ENCODE peak calls at places on chromosome 16, in five cellular contexts. W is NCI-H1105 treated with DMSO at 0.1 percent for 48 hours; B is left colon; Y is KG1; T is activated CD4-positive, alpha-beta T cell treated with anti-CD3 and anti-CD28 coated beads for 4 hours. F is an unnamed sample.

GRCh38 chr16:30472328-30472942 is at the start of gene ITGAL:
- DNase-seq in Y (peak; percentile 70), B (peak; percentile 65), W (no peak), T (peak; percentile 80), F (no peak)

GRCh38 chr16:38941-39892 is 14.2 kb downstream of the POLR3K start:
- DNase-seq in Y (no peak), B (peak; percentile 89), W (no peak), T (peak; percentile 18), F (no peak)

GRCh38 chr16:67645397-67646121 is 615 bp downstream of the CARMIL2 start:
- DNase-seq in T (no peak), W (no peak), Y (no peak), B (no peak), F (no peak)

GRCh38 chr16:87380875-87381274 is 2.7 kb downstream of the FBXO31 start:
- DNase-seq in W (no peak), Y (no peak), T (no peak), B (no peak), F (no peak)

GRCh38 chr16:74691093-74691855 is 9.4 kb downstream of the MLKL start:
- DNase-seq in B (no peak), W (no peak), T (no peak), Y (no peak), F (no peak)

GRCh38 chr16:2895813-2896212 is 12.8 kb downstream of the FLYWCH2 start:
- DNase-seq in W (no peak), T (no peak), B (no peak), Y (no peak), F (no peak)

GRCh38 chr16:5071681-5072333 is at the start of gene ALG1:
- DNase-seq in Y (peak; percentile 58), B (peak; percentile 84), T (peak; percentile 88), W (peak; percentile 71), F (peak; percentile 89)

GRCh38 chr16:3193221-3194212 is 5.5 kb downstream of the OR1F1 start:
- DNase-seq in W (no peak), B (no peak), Y (no peak), T (no peak), F (no peak)

GRCh38 chr16:16045311-16045710 is 95.9 kb downstream of the ABCC1 start:
- DNase-seq in W (no peak), Y (no peak), T (no peak), B (no peak), F (no peak)

GRCh38 chr16:75559564-75560372 is 3.7 kb upstream of the TMEM231 start:
- DNase-seq in T (no peak), W (no peak), B (no peak), Y (no peak), F (peak; percentile 63)

GRCh38 chr16:87707097-87707496 is 58.7 kb downstream of the KLHDC4 start:
- DNase-seq in T (no peak), W (no peak), Y (no peak), B (no peak), F (no peak)

GRCh38 chr16:8087597-8088279 is 502.6 kb downstream of the TMEM114 start:
- DNase-seq in T (no peak), W (no peak), B (no peak), Y (no peak), F (no peak)

GRCh38 chr16:75236232-75236631 is 15.2 kb downstream of the BCAR1 start:
- DNase-seq in B (no peak), Y (no peak), T (no peak), W (no peak), F (no peak)

GRCh38 chr16:58843675-58844074 is 109.6 kb upstream of the GOT2 start:
- DNase-seq in T (no peak), Y (no peak), W (no peak), B (no peak), F (peak; percentile 13)

GRCh38 chr16:73483934-73484712 is 436.2 kb upstream of the ZFHX3 start:
- DNase-seq in T (no peak), Y (no peak), W (no peak), B (no peak), F (no peak)

GRCh38 chr16:66918803-66919568 is at the start of gene CDH16:
- DNase-seq in B (no peak), T (no peak), W (no peak), Y (no peak), F (no peak)

GRCh38 chr16:57279780-57280638 is 4.5 kb downstream of the PLLP start:
- DNase-seq in W (no peak), Y (no peak), B (peak; percentile 24), T (no peak), F (no peak)

GRCh38 chr16:825298-826061 is 24.9 kb upstream of the GNG13 start:
- DNase-seq in B (no peak), Y (no peak), T (no peak), W (peak; percentile 21), F (no peak)

GRCh38 chr16:61596648-61597047 is 439.6 kb downstream of the CDH8 start:
- DNase-seq in B (no peak), Y (no peak), T (no peak), W (no peak), F (no peak)

GRCh38 chr16:29663829-29664132 is 734 bp downstream of the SPN start:
- DNase-seq in T (no peak), W (no peak), B (no peak), Y (no peak), F (no peak)

GRCh38 chr16:51374346-51374745 is 223.3 kb upstream of the SALL1 start:
- DNase-seq in W (no peak), Y (no peak), T (no peak), B (no peak), F (peak; percentile 18)

GRCh38 chr16:57091990-57092785 is at the start of gene CPNE2:
- DNase-seq in B (peak; percentile 71), W (peak; percentile 12), Y (no peak), T (no peak), F (no peak)

GRCh38 chr16:48235556-48236136 is 8.5 kb upstream of the LONP2 start:
- DNase-seq in T (no peak), Y (no peak), B (peak; percentile 41), W (no peak), F (no peak)

GRCh38 chr16:66266436-66267286 is 99.8 kb upstream of the CDH5 start:
- DNase-seq in Y (no peak), B (no peak), T (no peak), W (no peak), F (no peak)

GRCh38 chr16:83706394-83706793 is 101.4 kb upstream of the HSBP1 start:
- DNase-seq in Y (no peak), W (no peak), T (no peak), B (no peak), F (no peak)

GRCh38 chr16:64152010-64152767 is 969.7 kb downstream of the CDH11 start:
- DNase-seq in B (no peak), T (no peak), Y (no peak), W (no peak), F (no peak)

GRCh38 chr16:84999200-84999599 is 12.1 kb downstream of the ZDHHC7 start:
- DNase-seq in W (no peak), Y (no peak), B (no peak), T (no peak), F (no peak)

GRCh38 chr16:55663770-55664677 is 8.2 kb downstream of the SLC6A2 start:
- DNase-seq in Y (no peak), T (no peak), B (no peak), W (no peak), F (no peak)

GRCh38 chr16:627458-628239 is 3.1 kb upstream of the WFIKKN1 start:
- DNase-seq in B (no peak), T (no peak), W (no peak), Y (no peak), F (no peak)

GRCh38 chr16:20811889-20812439 is 5.6 kb downstream of the REXO5 start:
- DNase-seq in Y (no peak), T (no peak), B (peak; percentile 30), W (no peak), F (no peak)

GRCh38 chr16:49529646-49530045 is 156.0 kb downstream of the C16orf78 start:
- DNase-seq in Y (no peak), B (no peak), W (no peak), T (no peak), F (no peak)

GRCh38 chr16:9499921-9500593 is 408.6 kb downstream of the HAPSTR1 start:
- DNase-seq in T (no peak), W (no peak), Y (no peak), B (no peak), F (no peak)

GRCh38 chr16:1113489-1113888 is 17.4 kb upstream of the C1QTNF8 start:
- DNase-seq in W (no peak), B (no peak), T (no peak), Y (no peak), F (no peak)

GRCh38 chr16:24643489-24643888 is 86.0 kb upstream of the TNRC6A start:
- DNase-seq in Y (no peak), B (no peak), W (no peak), T (no peak), F (no peak)

GRCh38 chr16:13453938-13454553 is 465.9 kb upstream of the ERCC4 start:
- DNase-seq in W (peak; percentile 53), Y (peak; percentile 55), T (peak; percentile 1), B (no peak), F (peak; percentile 11)

GRCh38 chr16:79009911-79010310 is 590.6 kb downstream of the MAF start:
- DNase-seq in B (no peak), T (no peak), Y (no peak), W (no peak), F (no peak)

GRCh38 chr16:83966153-83966696 is 1.8 kb upstream of the NECAB2 start:
- DNase-seq in W (no peak), Y (no peak), B (no peak), T (no peak), F (no peak)

GRCh38 chr16:65621640-65622039 is 499.8 kb upstream of the CDH11 start:
- DNase-seq in B (no peak), W (peak; percentile 13), T (no peak), Y (no peak), F (no peak)